ENCODE peak calls at places on chromosomes 4 and X, in five cellular contexts. I is NCI-H345, Q is fibroblast of mammary gland, Y is NT2/D1, L is H9. U is an unnamed sample.

GRCh38 chr4:185540040-185540439 is 4.7 kb upstream of the PDLIM3 start:
- DNase-seq in I (no peak), Q (no peak), Y (no peak), L (no peak), U (no peak)

GRCh38 chr4:6819295-6819694 is 36.8 kb downstream of the KIAA0232 start:
- DNase-seq in I (no peak), Q (no peak), Y (no peak), L (no peak), U (no peak)

GRCh38 chr4:73918058-73918457 is 48.9 kb downstream of the CXCL1 start:
- DNase-seq in I (no peak), Q (no peak), Y (no peak), L (no peak), U (no peak)

GRCh38 chr4:142596121-142596520 is 250.0 kb downstream of the INPP4B start:
- DNase-seq in I (no peak), Q (no peak), Y (no peak), L (no peak), U (no peak)

GRCh38 chr4:25107827-25108516 is 52.3 kb downstream of the SEPSECS start:
- DNase-seq in I (peak; percentile 23), Q (no peak), Y (no peak), L (peak; percentile 14), U (peak; percentile 40)

GRCh38 chrX:100407147-100407783 is 2.8 kb downstream of the PCDH19 start:
- DNase-seq in I (no peak), Q (no peak), Y (no peak), L (no peak), U (no peak)

GRCh38 chrX:39819921-39820849 is 277.6 kb downstream of the BCOR start:
- DNase-seq in I (peak; percentile 12), Q (no peak), Y (no peak), L (peak; percentile 49), U (no peak)

GRCh38 chr4:6422105-6422504 is 50.3 kb downstream of the PPP2R2C start:
- DNase-seq in I (no peak), Q (no peak), Y (no peak), L (no peak), U (no peak)

GRCh38 chr4:182562350-182562749 is 319.1 kb downstream of the TENM3 start:
- DNase-seq in I (no peak), Q (no peak), Y (no peak), L (no peak), U (no peak)

GRCh38 chrX:21974011-21974385 is 33.5 kb downstream of the SMS start:
- DNase-seq in I (no peak), Q (no peak), Y (no peak), L (no peak), U (peak; percentile 80)

GRCh38 chr4:1604706-1605205 is 79.4 kb downstream of the FAM53A start:
- DNase-seq in I (peak; percentile 50), Q (no peak), Y (no peak), L (no peak), U (no peak)

GRCh38 chrX:45129055-45129454 is 71.6 kb downstream of the DIPK2B start:
- DNase-seq in I (no peak), Q (no peak), Y (no peak), L (no peak), U (no peak)

GRCh38 chrX:81729269-81729777 is 527.4 kb downstream of the SH3BGRL start:
- DNase-seq in I (no peak), Q (no peak), Y (no peak), L (no peak), U (no peak)

GRCh38 chr4:64417974-64418373 is 8.7 kb upstream of the TECRL start:
- DNase-seq in I (no peak), Q (peak; percentile 9), Y (no peak), L (no peak), U (peak; percentile 4)

GRCh38 chr4:25440478-25441030 is 63.5 kb downstream of the ANAPC4 start:
- DNase-seq in I (no peak), Q (no peak), Y (no peak), L (no peak), U (no peak)

GRCh38 chrX:125202486-125203378 is 116.9 kb upstream of the TEX13C start:
- DNase-seq in I (no peak), Q (no peak), Y (no peak), L (peak; percentile 25), U (no peak)

GRCh38 chr4:19711871-19712270 is 539.8 kb upstream of the SLIT2 start:
- DNase-seq in I (no peak), Q (peak; percentile 68), Y (no peak), L (no peak), U (peak; percentile 56)

GRCh38 chrX:130504019-130504418 is 102.2 kb downstream of the RBMX2 start:
- DNase-seq in I (no peak), Q (no peak), Y (no peak), L (no peak), U (no peak)

GRCh38 chr4:113575391-113575790 is 186.1 kb downstream of the CAMK2D start:
- DNase-seq in I (no peak), Q (peak; percentile 65), Y (no peak), L (no peak), U (no peak)

GRCh38 chr4:138445098-138445497 is 202.9 kb upstream of the SLC7A11 start:
- DNase-seq in I (no peak), Q (peak; percentile 72), Y (no peak), L (no peak), U (no peak)

GRCh38 chr4:3314706-3315260 is 22.0 kb downstream of the RGS12 start:
- DNase-seq in I (no peak), Q (no peak), Y (no peak), L (peak; percentile 16), U (no peak)

GRCh38 chr4:24729041-24729730 is 66.2 kb upstream of the SOD3 start:
- DNase-seq in I (no peak), Q (peak; percentile 6), Y (no peak), L (no peak), U (no peak)

GRCh38 chrX:101260435-101260834 is 30.7 kb downstream of the TAF7L start:
- DNase-seq in I (no peak), Q (peak; percentile 25), Y (peak; percentile 9), L (peak; percentile 39), U (peak; percentile 15)

GRCh38 chr4:78337621-78338020 is 213.9 kb upstream of the ANXA3 start:
- DNase-seq in I (no peak), Q (no peak), Y (no peak), L (no peak), U (no peak)

GRCh38 chr4:21827575-21827974 is 121.0 kb downstream of the KCNIP4 start:
- DNase-seq in I (no peak), Q (peak; percentile 44), Y (no peak), L (no peak), U (no peak)

GRCh38 chr4:67327245-67327860 is 217.9 kb downstream of the CENPC start:
- DNase-seq in I (peak; percentile 66), Q (peak; percentile 55), Y (peak; percentile 42), L (peak; percentile 38), U (peak; percentile 64)

GRCh38 chr4:129233691-129234090 is 137.7 kb downstream of the C4orf33 start:
- DNase-seq in I (no peak), Q (no peak), Y (no peak), L (no peak), U (no peak)

GRCh38 chr4:174154455-174154854 is 129.0 kb downstream of the FBXO8 start:
- DNase-seq in I (no peak), Q (peak; percentile 92), Y (no peak), L (no peak), U (peak; percentile 65)

GRCh38 chr4:16439771-16440170 is 213.5 kb upstream of the TAPT1 start:
- DNase-seq in I (no peak), Q (no peak), Y (no peak), L (no peak), U (no peak)

GRCh38 chr4:2814627-2815026 is 21.7 kb downstream of the SH3BP2 start:
- DNase-seq in I (no peak), Q (no peak), Y (no peak), L (no peak), U (no peak)